ENCODE peak calls at places on chromosomes 13 and 19, in six cellular contexts. C, L, Q, T, H and O are unnamed samples.

GRCh38 chr13:43848250-43848649 is 31.3 kb downstream of the CCDC122 start:
- DNase-seq in C (no peak), L (no peak), Q (no peak), T (no peak), H (no peak), O (no peak)

GRCh38 chr19:55703790-55704215 is 28.8 kb downstream of the EPN1 start:
- DNase-seq in C (no peak), L (peak), Q (no peak), T (no peak), H (peak), O (peak)

GRCh38 chr13:48265217-48265815 is 32.3 kb downstream of the ITM2B start:
- DNase-seq in C (no peak), L (no peak), Q (no peak), T (no peak), H (peak), O (no peak)

GRCh38 chr13:47548294-47548825 is 452.7 kb downstream of the SUCLA2 start:
- DNase-seq in C (no peak), L (no peak), Q (no peak), T (no peak), H (no peak), O (no peak)

GRCh38 chr13:110415669-110416068 is 108.6 kb downstream of the COL4A2 start:
- DNase-seq in C (no peak), L (peak), Q (no peak), T (no peak), H (no peak), O (no peak)

GRCh38 chr13:31081316-31081715 is 80.4 kb downstream of the HSPH1 start:
- DNase-seq in C (no peak), L (no peak), Q (no peak), T (no peak), H (no peak), O (no peak)

GRCh38 chr19:30325657-30326056 is 46.5 kb upstream of the ZNF536 start:
- DNase-seq in C (no peak), L (no peak), Q (no peak), T (no peak), H (no peak), O (no peak)

GRCh38 chr19:4371209-4371897 is 28.0 kb downstream of the MPND start:
- DNase-seq in C (no peak), L (no peak), Q (no peak), T (no peak), H (no peak), O (no peak)

GRCh38 chr13:42048323-42048624 is 174 bp upstream of the DGKH start:
- DNase-seq in C (no peak), L (no peak), Q (no peak), T (peak), H (no peak), O (no peak)

GRCh38 chr19:47650695-47651094 is 41.8 kb downstream of the BICRA start:
- DNase-seq in C (no peak), L (no peak), Q (no peak), T (no peak), H (no peak), O (no peak)

GRCh38 chr19:34269968-34270621 is 15.7 kb downstream of the GARRE1 start:
- DNase-seq in C (peak), L (peak), Q (peak), T (peak), H (peak), O (peak)

GRCh38 chr19:13963603-13964105 is 11.3 kb downstream of the DCAF15 start:
- DNase-seq in C (no peak), L (no peak), Q (no peak), T (no peak), H (no peak), O (peak)

GRCh38 chr13:23547000-23547590 is 23.1 kb upstream of the TNFRSF19 start:
- DNase-seq in C (peak), L (peak), Q (no peak), T (no peak), H (peak), O (no peak)

GRCh38 chr19:10724573-10725071 is 6.7 kb downstream of the DNM2 start:
- DNase-seq in C (no peak), L (no peak), Q (no peak), T (no peak), H (no peak), O (no peak)

GRCh38 chr13:62682788-62683187 is 1267.1 kb upstream of the PCDH20 start:
- DNase-seq in C (no peak), L (no peak), Q (no peak), T (no peak), H (no peak), O (no peak)

GRCh38 chr19:53942001-53942786 is 20.5 kb upstream of the CACNG8 start:
- DNase-seq in C (no peak), L (peak), Q (no peak), T (no peak), H (no peak), O (no peak)

GRCh38 chr13:34657716-34658115 is 284.4 kb upstream of the NBEA start:
- DNase-seq in C (no peak), L (no peak), Q (no peak), T (no peak), H (no peak), O (no peak)

GRCh38 chr19:51090471-51090870 is 7.8 kb upstream of the KLK14 start:
- DNase-seq in C (no peak), L (no peak), Q (no peak), T (no peak), H (no peak), O (no peak)

GRCh38 chr19:33871605-33872004 is 74.9 kb downstream of the KCTD15 start:
- DNase-seq in C (no peak), L (no peak), Q (no peak), T (no peak), H (no peak), O (no peak)

GRCh38 chr13:99614465-99614885 is 113.2 kb downstream of the TM9SF2 start:
- DNase-seq in C (no peak), L (peak), Q (no peak), T (no peak), H (peak), O (no peak)

GRCh38 chr19:27745978-27746542 is 1466.9 kb downstream of the UQCRFS1 start:
- DNase-seq in C (peak), L (no peak), Q (no peak), T (no peak), H (no peak), O (no peak)

GRCh38 chr13:35860661-35861060 is 270.5 kb downstream of the DCLK1 start:
- DNase-seq in C (no peak), L (no peak), Q (no peak), T (no peak), H (no peak), O (no peak)

GRCh38 chr13:24192036-24192810 is 31.7 kb downstream of the SPATA13 start:
- DNase-seq in C (no peak), L (no peak), Q (no peak), T (no peak), H (no peak), O (no peak)

GRCh38 chr13:80235131-80235530 is 105.8 kb downstream of the SPRY2 start:
- DNase-seq in C (no peak), L (peak), Q (no peak), T (no peak), H (no peak), O (no peak)

GRCh38 chr19:5951338-5951861 is 26.5 kb downstream of the RANBP3 start:
- DNase-seq in C (no peak), L (peak), Q (no peak), T (no peak), H (no peak), O (peak)

GRCh38 chr19:10292789-10293636 is 3.3 kb downstream of the ICAM5 start:
- DNase-seq in C (no peak), L (no peak), Q (no peak), T (no peak), H (peak), O (no peak)

GRCh38 chr19:5711713-5712161 is 8.2 kb downstream of the LONP1 start:
- DNase-seq in C (no peak), L (no peak), Q (no peak), T (no peak), H (no peak), O (no peak)